ENCODE peak calls at places on chromosomes 6 and 20, in nine cellular contexts. C, Y, P, W, J, Q, E, Z and K are unnamed samples. For H3K9me3, the result is how much of the 10 kb centered on the place peaks cover.

GRCh38 chr6:84074988-84075781 is 41.6 kb downstream of the MRAP2 start:
- DNase-seq in P (no peak), Z (no peak), C (no peak), W (no peak), Q (peak), E (no peak), Y (no peak), J (peak), K (no peak)

GRCh38 chr6:56649053-56649769 is 6.5 kb upstream of the DST start:
- DNase-seq in J (peak), Z (no peak), Q (no peak), P (no peak), W (no peak), Y (no peak), C (no peak), E (no peak), K (no peak)

GRCh38 chr6:148325316-148326068 is 17.1 kb upstream of the SASH1 start:
- DNase-seq in Y (no peak), J (no peak), P (no peak), Z (no peak), C (no peak), Q (peak), W (no peak), E (no peak), K (no peak)

GRCh38 chr6:159959976-159960384 is 8.9 kb upstream of the IGF2R start:
- DNase-seq in E (no peak), W (no peak), Z (no peak), Q (peak), C (peak), J (no peak), P (no peak), Y (peak), K (no peak)

GRCh38 chr6:166242888-166243287 is 65.3 kb downstream of the PRR18 start:
- DNase-seq in Z (no peak), Y (no peak), P (no peak), C (no peak), J (no peak), Q (no peak), W (no peak), E (no peak), K (no peak)

GRCh38 chr6:88119769-88120168 is 46.4 kb downstream of the CNR1 start:
- DNase-seq in Z (no peak), Y (no peak), W (no peak), Q (no peak), J (no peak), E (no peak), C (no peak), P (no peak), K (no peak)

GRCh38 chr20:18543216-18543615 is 24.0 kb upstream of the SMIM26 start:
- DNase-seq in Q (no peak), Z (no peak), E (no peak), Y (no peak), J (no peak), W (no peak), C (no peak), P (no peak), K (no peak)

GRCh38 chr6:106102967-106103727 is 17.0 kb downstream of the PRDM1 start:
- DNase-seq in C (no peak), P (no peak), Q (no peak), J (no peak), Z (no peak), W (no peak), Y (no peak), E (no peak), K (no peak)

GRCh38 chr6:36414481-36414880 is 27.0 kb upstream of the ETV7 start:
- DNase-seq in C (no peak), W (no peak), P (no peak), E (no peak), Y (no peak), J (peak), Q (peak), Z (no peak), K (no peak)

GRCh38 chr6:101083533-101084172 is 202.5 kb upstream of the ASCC3 start:
- DNase-seq in Q (peak), J (peak), Y (no peak), C (no peak), P (no peak), E (no peak), Z (no peak), W (no peak), K (no peak)

GRCh38 chr6:52640916-52641315 is 30.0 kb upstream of the TMEM14A start:
- DNase-seq in W (no peak), Z (no peak), J (no peak), C (no peak), P (no peak), E (no peak), Y (no peak), Q (no peak), K (no peak)

GRCh38 chr6:28537065-28537464 is 11.4 kb downstream of the GPX5 start:
- DNase-seq in E (no peak), Z (no peak), Q (peak), W (no peak), J (no peak), P (no peak), Y (no peak), C (no peak), K (no peak)

GRCh38 chr6:111267764-111268333 is 180.5 kb downstream of the SLC16A10 start:
- DNase-seq in C (no peak), Z (no peak), E (no peak), Q (no peak), P (no peak), Y (no peak), W (no peak), J (no peak), K (no peak)

GRCh38 chr20:21357851-21358250 is 39.5 kb downstream of the NKX2-4 start:
- DNase-seq in J (peak), E (no peak), Q (peak), Z (no peak), C (no peak), P (no peak), W (no peak), Y (no peak), K (no peak)
- TF ChIP-seq POLR2A in J (no peak), E (no peak), Q (no peak), Z (no peak), C (no peak), P (no peak), W (no peak), Y (no peak), K (no peak)

GRCh38 chr20:50728981-50729874 is 2.2 kb upstream of the PARD6B start:
- DNase-seq in Y (no peak), J (peak), C (no peak), P (no peak), Q (no peak), E (no peak), Z (peak), W (peak), K (peak)
- H3K4me3 ChIP-seq in Y (no peak), J (no peak), C (no peak), P (no peak), Q (no peak), E (no peak), Z (no peak), W (no peak), K (no peak)

GRCh38 chr6:169857343-169858292 is 106.2 kb downstream of the ERMARD start:
- DNase-seq in Q (no peak), W (no peak), E (peak), Y (no peak), Z (no peak), J (no peak), C (no peak), P (no peak), K (no peak)
- H3K9me3 ChIP-seq in Q (under half), W (under half), E (under half), Y (under half), Z (under half), J (under half), C (under half), P (under half), K (under half)

GRCh38 chr6:14645221-14645620 is 527.6 kb downstream of the CD83 start:
- DNase-seq in C (no peak), J (no peak), E (no peak), Z (no peak), Q (no peak), W (no peak), Y (no peak), P (no peak), K (no peak)
- TF ChIP-seq POLR2A in C (no peak), J (no peak), E (no peak), Z (no peak), Q (no peak), W (no peak), Y (no peak), P (no peak), K (no peak)

GRCh38 chr20:44990957-44991356 is 24.6 kb downstream of the STK4 start:
- DNase-seq in Q (no peak), E (no peak), Y (no peak), Z (no peak), P (no peak), W (no peak), J (no peak), C (no peak), K (no peak)
- H3K4me3 ChIP-seq in Q (no peak), E (peak), Y (no peak), Z (no peak), P (no peak), W (no peak), J (no peak), C (no peak), K (no peak)

DNA sequence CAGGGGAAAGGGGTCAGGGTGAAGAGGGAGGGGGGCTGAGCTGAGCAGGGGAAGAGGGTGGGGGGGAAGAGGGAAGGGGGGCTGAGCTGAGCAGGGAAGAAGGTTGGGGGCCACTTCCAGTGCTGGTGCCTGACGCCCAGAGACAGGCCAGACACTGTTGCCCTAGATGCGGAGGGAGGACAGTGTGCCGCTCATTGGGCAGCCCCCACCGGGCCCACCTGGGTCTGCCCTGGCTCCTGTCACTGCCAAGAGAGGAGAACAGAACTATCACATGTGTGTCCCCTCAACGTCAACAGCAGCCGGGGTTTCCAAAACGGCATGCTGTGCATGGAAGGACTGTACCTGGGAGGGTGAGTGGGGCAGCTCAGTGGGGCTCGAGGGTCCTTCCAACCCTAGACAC is 342.1 kb downstream of the CDH4 start:
- DNase-seq in P (no peak), E (no peak), Y (no peak), C (no peak), J (no peak), Q (no peak), Z (no peak), W (no peak), K (no peak)
- H3K9me3 ChIP-seq in P (under half), E (half or more), Y (under half), C (under half), J (under half), Q (under half), Z (under half), W (under half), K (under half)

DNA sequence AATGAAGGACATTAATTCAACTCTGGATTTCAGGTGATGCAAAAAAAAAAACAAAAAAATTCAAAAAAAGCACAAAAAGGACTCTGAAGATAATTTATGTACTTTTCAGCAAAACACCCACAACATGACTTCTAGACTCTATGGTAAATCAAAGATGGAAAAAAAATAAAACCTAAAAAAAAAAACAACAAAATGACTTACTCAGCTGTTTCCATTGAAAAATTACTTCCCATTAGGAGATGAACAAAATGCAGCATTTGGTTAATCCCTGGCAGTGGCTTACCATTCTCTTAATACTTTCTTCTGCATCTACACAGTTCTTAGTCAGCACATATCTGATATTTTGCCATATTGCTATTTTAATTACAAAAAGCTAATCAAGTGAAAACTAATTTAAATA is 572.6 kb downstream of the PRKN start:
- DNase-seq in Y (no peak), J (no peak), W (no peak), E (no peak), Z (no peak), P (no peak), Q (no peak), C (no peak), K (no peak)
- TF ChIP-seq POLR2A in Y (no peak), J (no peak), W (no peak), E (no peak), Z (no peak), P (no peak), Q (no peak), C (no peak), K (no peak)